ENCODE peak calls at places on chromosome 22, in nine cellular contexts. N is mammary epithelial cell, P is transverse colon, O is body of pancreas, Y is neural progenitor cell, X is right lobe of liver, T is lower lobe of right lung, J is endodermal cell, Q is MM.1S. Z is an unnamed sample. For H3K4me1 and H3K36me3, the result is how much of the 10 kb centered on the place peaks cover.

GRCh38 chr22:22984967-22985366 is 85.4 kb upstream of the GNAZ start:
- DNase-seq in P (no peak), Y (no peak), J (no peak), Q (no peak), T (no peak), X (no peak), O (no peak), N (no peak), Z (no peak)

GRCh38 chr22:40408718-40409612 is 38.6 kb downstream of the SGSM3 start:
- DNase-seq in T (peak), X (no peak), Y (no peak), N (no peak), O (no peak), J (no peak), Q (no peak), P (no peak), Z (no peak)

GRCh38 chr22:49179886-49180682 is 647.6 kb downstream of the BRD1 start:
- DNase-seq in X (peak), Q (no peak), P (no peak), J (no peak), Y (no peak), N (no peak), O (no peak), T (peak), Z (no peak)

GRCh38 chr22:43512279-43512678 is 100.5 kb downstream of the MPPED1 start:
- DNase-seq in J (no peak), X (no peak), O (no peak), T (peak), P (no peak), N (no peak), Q (no peak), Y (no peak), Z (no peak)

GRCh38 chr22:30368420-30368819 is 11.6 kb downstream of the CCDC157 start:
- DNase-seq in O (no peak), X (no peak), T (no peak), Q (no peak), N (no peak), Y (no peak), J (no peak), P (no peak), Z (no peak)

GRCh38 chr22:38230108-38230825 is 28.5 kb downstream of the MAFF start:
- DNase-seq in X (no peak), Y (peak), J (peak), T (peak), P (peak), O (peak), Q (no peak), N (no peak), Z (peak)

GRCh38 chr22:23399367-23400285 is 180.5 kb downstream of the IGLL1 start:
- DNase-seq in Q (no peak), X (peak), Y (no peak), O (no peak), P (no peak), N (no peak), J (no peak), T (no peak), Z (no peak)

GRCh38 chr22:39207141-39208012 is 37.4 kb downstream of the PDGFB start:
- DNase-seq in P (peak), J (peak), Y (no peak), X (no peak), O (peak), N (peak), Q (no peak), T (peak), Z (no peak)

GRCh38 chr22:43541022-43541421 is 129.2 kb downstream of the MPPED1 start:
- DNase-seq in Q (no peak), P (no peak), J (no peak), N (no peak), T (no peak), Y (no peak), O (no peak), X (no peak), Z (no peak)

GRCh38 chr22:32661737-32662586 is 139.5 kb upstream of the TIMP3 start:
- DNase-seq in J (no peak), P (no peak), Y (no peak), T (no peak), Q (no peak), X (no peak), N (no peak), O (no peak), Z (no peak)

GRCh38 chr22:29786026-29786425 is 18.9 kb downstream of the UQCR10 start:
- DNase-seq in Y (no peak), Q (no peak), X (no peak), N (no peak), T (no peak), P (no peak), J (no peak), O (peak), Z (no peak)

GRCh38 chr22:36352775-36353507 is 34.8 kb downstream of the MYH9 start:
- DNase-seq in Y (peak), X (peak), Q (no peak), P (no peak), T (peak), J (no peak), O (peak), N (peak), Z (no peak)
- H3K4me1 ChIP-seq in Y (under half), X (half or more), Q (under half), P (half or more), T (half or more), J (under half), O (half or more), N (half or more), Z (under half)

GRCh38 chr22:27885977-27886842 is 32.8 kb downstream of the PITPNB start:
- DNase-seq in X (no peak), Q (peak), Y (peak), N (peak), T (no peak), J (peak), P (peak), O (peak), Z (peak)
- TF ChIP-seq CTCF in X (peak), Q (peak), Y (peak), N (peak), T (peak), J (peak), P (peak), O (peak), Z (peak)

GRCh38 chr22:19356708-19357269 is 65.3 kb upstream of the CLTCL1 start:
- DNase-seq in X (no peak), P (no peak), Q (no peak), T (no peak), J (no peak), O (no peak), N (no peak), Y (no peak), Z (no peak)
- H3K36me3 ChIP-seq in X (under half), P (half or more), Q (under half), T (half or more), J (half or more), O (under half), N (under half), Y (under half), Z (half or more)

DNA sequence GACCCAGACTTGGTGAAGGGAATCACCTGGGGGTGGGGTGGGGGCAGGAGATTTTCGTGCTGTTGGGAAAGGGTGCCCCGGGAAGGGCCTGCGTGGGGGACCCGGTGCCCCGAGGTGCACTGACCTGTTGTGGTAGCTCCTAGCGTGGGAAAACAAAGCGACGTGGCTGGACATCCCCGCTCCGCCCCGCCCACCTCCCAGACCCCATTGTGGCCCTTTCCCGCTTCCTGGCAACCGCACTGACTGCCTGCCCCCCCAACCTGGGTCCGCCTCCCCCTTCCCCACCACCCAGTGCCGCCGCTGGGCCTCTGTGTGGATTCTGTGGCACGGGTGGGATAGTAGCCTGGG is 2.5 kb upstream of the TYMP start:
- DNase-seq in Y (peak), J (no peak), O (no peak), Q (no peak), N (no peak), T (peak), X (no peak), P (peak), Z (no peak)
- H3K4me1 ChIP-seq in Y (under half), J (under half), O (under half), Q (under half), N (under half), T (under half), X (under half), P (half or more), Z (under half)

Z was measured in BE2C.